ENCODE peak calls at places on chromosomes 5 and 9, in four cellular contexts. One of them, this sample, is unnamed.

GRCh38 chr9:112809351-112809848 is 58.8 kb downstream of the SNX30 start:
- DNase-seq in IMR-90: no peak
- DNase-seq in H1: no peak
- DNase-seq in H9: no peak
- DNase-seq in this sample: no peak

GRCh38 chr5:53194086-53194485 is 84.5 kb upstream of the MOCS2 start:
- DNase-seq in H9: no peak
- DNase-seq in H1: no peak
- DNase-seq in IMR-90: peak; percentile 69
- DNase-seq in this sample: no peak

GRCh38 chr9:113922160-113922559 is 46.1 kb downstream of the ZNF618 start:
- DNase-seq in H9: no peak
- DNase-seq in IMR-90: no peak
- DNase-seq in H1: no peak
- DNase-seq in this sample: no peak

GRCh38 chr5:176822041-176822425 is 11.7 kb downstream of the UNC5A start:
- DNase-seq in H1: no peak
- DNase-seq in H9: no peak
- DNase-seq in IMR-90: no peak
- DNase-seq in this sample: no peak

GRCh38 chr5:121426153-121426552 is 425.5 kb upstream of the FTMT start:
- DNase-seq in H9: no peak
- DNase-seq in IMR-90: no peak
- DNase-seq in H1: no peak
- DNase-seq in this sample: no peak

GRCh38 chr9:37370968-37371563 is 51.4 kb upstream of the GRHPR start:
- DNase-seq in IMR-90: no peak
- DNase-seq in H9: no peak
- DNase-seq in H1: no peak
- DNase-seq in this sample: no peak

GRCh38 chr5:115461506-115462290 is 82.9 kb downstream of the FEM1C start:
- DNase-seq in IMR-90: peak; percentile 90
- DNase-seq in H9: no peak
- DNase-seq in H1: no peak
- DNase-seq in this sample: no peak

GRCh38 chr5:146877178-146877681 is 1.3 kb downstream of the PPP2R2B start:
- DNase-seq in H9: no peak
- DNase-seq in IMR-90: no peak
- DNase-seq in H1: no peak
- DNase-seq in this sample: no peak

GRCh38 chr5:107257885-107258520 is 412.7 kb downstream of the EFNA5 start:
- DNase-seq in IMR-90: no peak
- DNase-seq in H1: no peak
- DNase-seq in H9: no peak
- DNase-seq in this sample: no peak
- H4K5ac ChIP-seq in IMR-90: no peak overlapping the region
- H4K5ac ChIP-seq in H1: no peak overlapping the region
- H4K5ac ChIP-seq in H9: no peak overlapping the region
- H4K5ac ChIP-seq in this sample: no peak overlapping the region

GRCh38 chr9:10112070-10112469 is 500.7 kb downstream of the PTPRD start:
- DNase-seq in H1: no peak
- DNase-seq in H9: no peak
- DNase-seq in IMR-90: no peak
- DNase-seq in this sample: peak; percentile 6

GRCh38 chr9:10108815-10109214 is 504.0 kb downstream of the PTPRD start:
- DNase-seq in H1: no peak
- DNase-seq in IMR-90: no peak
- DNase-seq in H9: no peak
- DNase-seq in this sample: no peak

GRCh38 chr9:10112798-10113197 is 500.0 kb downstream of the PTPRD start:
- DNase-seq in H1: no peak
- DNase-seq in H9: no peak
- DNase-seq in IMR-90: no peak
- DNase-seq in this sample: no peak
- H4K5ac ChIP-seq in H1: no peak overlapping the region
- H4K5ac ChIP-seq in H9: no peak overlapping the region
- H4K5ac ChIP-seq in IMR-90: no peak overlapping the region
- H4K5ac ChIP-seq in this sample: no peak overlapping the region

DNA sequence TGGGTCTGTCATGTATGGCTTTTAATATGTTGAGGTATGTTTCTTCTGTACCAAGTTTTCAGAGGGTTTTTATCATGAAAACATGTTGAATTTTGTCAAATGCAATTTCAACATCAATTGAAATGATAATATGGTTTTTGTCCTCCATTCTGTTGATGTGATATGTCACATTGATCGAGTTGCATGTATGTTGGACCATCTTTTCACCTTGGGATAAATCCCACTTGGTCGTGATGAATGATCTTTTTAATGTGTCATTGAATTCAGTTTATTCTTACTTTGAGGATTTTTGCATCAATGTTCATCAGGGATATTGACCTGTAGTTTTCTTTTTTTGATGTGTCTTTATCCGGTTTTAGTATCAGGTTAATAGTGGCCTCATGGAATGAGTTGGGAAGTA is 288.5 kb downstream of the PJA2 start:
- DNase-seq in H1: no peak
- DNase-seq in H9: no peak
- DNase-seq in IMR-90: no peak
- DNase-seq in this sample: no peak
- H4K5ac ChIP-seq in H1: no peak overlapping the region
- H4K5ac ChIP-seq in H9: no peak overlapping the region
- H4K5ac ChIP-seq in IMR-90: no peak overlapping the region
- H4K5ac ChIP-seq in this sample: no peak overlapping the region

GRCh38 chr9:14068690-14069089 is 245.3 kb downstream of the NFIB start:
- DNase-seq in IMR-90: no peak
- DNase-seq in H1: no peak
- DNase-seq in H9: no peak
- DNase-seq in this sample: no peak
- H4K5ac ChIP-seq in IMR-90: no peak overlapping the region
- H4K5ac ChIP-seq in H1: no peak overlapping the region
- H4K5ac ChIP-seq in H9: no peak overlapping the region
- H4K5ac ChIP-seq in this sample: no peak overlapping the region